ENCODE peak calls at places on chromosomes 1 and 21, in six cellular contexts. G is activated CD8-positive, alpha-beta memory T cell treated with anti-CD3 and anti-CD28 coated beads for 24 hours; M is central memory CD4-positive, alpha-beta T cell; J is brain microvascular endothelial cell; U is stimulated activated CD8-positive, alpha-beta memory T cell treated with anti-CD3 and anti-CD28 coated beads, Interleukin-15, amount 100 ng/mL, for 24 hours; C is iris pigment epithelial cell. V is an unnamed sample.

GRCh38 chr1:156705918-156706646 is 699 bp upstream of the CRABP2 start:
- DNase-seq in G (peak), M (peak), J (no peak), U (peak), C (no peak), V (no peak)

GRCh38 chr1:2862441-2863148 is 61.1 kb upstream of the TTC34 start:
- DNase-seq in G (no peak), M (no peak), J (no peak), U (no peak), C (no peak), V (no peak)

GRCh38 chr1:219128957-219129356 is 44.7 kb upstream of the LYPLAL1 start:
- DNase-seq in G (no peak), M (no peak), J (peak), U (no peak), C (peak), V (no peak)

GRCh38 chr1:119163396-119163795 is 22.9 kb upstream of the WARS2 start:
- DNase-seq in G (no peak), M (no peak), J (no peak), U (no peak), C (no peak), V (no peak)

GRCh38 chr1:237878406-237878805 is 12.3 kb downstream of the ZP4 start:
- DNase-seq in G (no peak), M (no peak), J (no peak), U (no peak), C (no peak), V (no peak)

GRCh38 chr21:44079846-44080245 is 27.4 kb upstream of the PWP2 start:
- DNase-seq in G (no peak), M (no peak), J (no peak), U (no peak), C (no peak), V (no peak)

GRCh38 chr1:232282541-232282940 is 347.4 kb downstream of the SIPA1L2 start:
- DNase-seq in G (no peak), M (no peak), J (no peak), U (no peak), C (no peak), V (no peak)

GRCh38 chr1:184820218-184820720 is 65.6 kb upstream of the EDEM3 start:
- DNase-seq in G (no peak), M (no peak), J (no peak), U (no peak), C (no peak), V (no peak)

GRCh38 chr1:227947678-227948492 is at the start of gene WNT9A:
- DNase-seq in G (no peak), M (no peak), J (no peak), U (no peak), C (peak), V (peak)

GRCh38 chr1:1033731-1034437 is 14.0 kb downstream of the AGRN start:
- DNase-seq in G (peak), M (no peak), J (no peak), U (no peak), C (no peak), V (no peak)